ENCODE peak calls at places on chromosomes 1 and 21, in seven cellular contexts. Z is RWPE1, M is progenitor cell of endocrine pancreas, Y is NCI-H226, D is NCI-H2081, O is renal cortical epithelial cell, B is Panc1. L is an unnamed sample.

GRCh38 chr1:153540394-153541361 is at the start of gene S100A5:
- DNase-seq in D (no peak), B (no peak), M (no peak), O (peak), Y (peak), Z (no peak), L (no peak)

GRCh38 chr1:43531453-43531905 is 796 bp downstream of the PTPRF start:
- DNase-seq in M (peak), O (no peak), B (no peak), Y (peak), Z (peak), D (no peak), L (no peak)

GRCh38 chr1:46084553-46085448 is 47.6 kb downstream of the PIK3R3 start:
- DNase-seq in M (no peak), D (no peak), B (no peak), Y (no peak), O (peak), Z (peak), L (no peak)

GRCh38 chr1:244273845-244274619 is 177.7 kb downstream of the ADSS2 start:
- DNase-seq in B (no peak), O (peak), M (no peak), D (peak), Y (peak), Z (peak), L (peak)

GRCh38 chr1:62673629-62674028 is 14.6 kb downstream of the DOCK7 start:
- DNase-seq in O (no peak), Z (no peak), Y (no peak), B (no peak), D (no peak), M (no peak), L (no peak)

GRCh38 chr1:100037665-100038400 is 68.0 kb downstream of the SLC35A3 start:
- DNase-seq in D (peak), O (peak), Z (peak), Y (peak), B (no peak), M (peak), L (peak)

GRCh38 chr1:202416641-202417040 is 68.1 kb downstream of the PPP1R12B start:
- DNase-seq in D (no peak), M (no peak), Z (no peak), O (no peak), Y (no peak), B (no peak), L (no peak)

GRCh38 chr1:214439352-214440119 is 111.9 kb downstream of the PTPN14 start:
- DNase-seq in Z (peak), M (no peak), O (peak), Y (peak), D (peak), B (no peak), L (no peak)

GRCh38 chr1:46406881-46407608 is 12.9 kb downstream of the FAAH start:
- DNase-seq in B (no peak), Z (no peak), O (no peak), D (no peak), M (no peak), Y (no peak), L (peak)

GRCh38 chr1:204342310-204342709 is 17.4 kb downstream of the PLEKHA6 start:
- DNase-seq in O (no peak), D (no peak), B (no peak), Y (no peak), M (no peak), Z (no peak), L (no peak)

GRCh38 chr1:163163861-163164582 is 38.7 kb downstream of the RGS5 start:
- DNase-seq in Y (no peak), Z (no peak), D (peak), M (no peak), O (peak), B (no peak), L (no peak)

GRCh38 chr21:37607081-37607480 is 240.5 kb downstream of the DYRK1A start:
- DNase-seq in M (no peak), Z (no peak), Y (no peak), B (no peak), O (no peak), D (no peak), L (no peak)

GRCh38 chr1:158180741-158181576 is at the start of gene CD1D:
- DNase-seq in Y (no peak), Z (no peak), B (no peak), O (peak), M (peak), D (no peak), L (peak)

GRCh38 chr21:21463456-21463855 is 465.2 kb downstream of the NCAM2 start:
- DNase-seq in Y (no peak), M (no peak), O (peak), D (no peak), B (no peak), Z (no peak), L (no peak)

GRCh38 chr1:208268541-208269337 is 24.6 kb upstream of the PLXNA2 start:
- DNase-seq in Z (no peak), Y (no peak), B (no peak), O (no peak), D (no peak), M (no peak), L (no peak)

GRCh38 chr1:145729196-145729595 is 9.9 kb downstream of the CD160 start:
- DNase-seq in Y (no peak), D (no peak), Z (no peak), O (no peak), M (no peak), B (no peak), L (no peak)

GRCh38 chr1:22952694-22953391 is 19.8 kb downstream of the LACTBL1 start:
- DNase-seq in O (no peak), Z (no peak), Y (no peak), D (no peak), M (no peak), B (no peak), L (no peak)

GRCh38 chr1:245256528-245256927 is 101.7 kb downstream of the KIF26B start:
- DNase-seq in M (no peak), Z (no peak), O (no peak), D (no peak), Y (no peak), B (no peak), L (no peak)

GRCh38 chr1:7382971-7383370 is 388.1 kb upstream of the VAMP3 start:
- DNase-seq in Z (no peak), Y (no peak), D (no peak), B (no peak), O (no peak), M (no peak), L (no peak)

GRCh38 chr1:189619682-189620332 is 857.9 kb downstream of the BRINP3 start:
- DNase-seq in Y (peak), D (peak), Z (peak), B (peak), M (no peak), O (peak), L (no peak)

GRCh38 chr1:221715321-221716169 is 26.3 kb downstream of the DUSP10 start:
- DNase-seq in Z (no peak), B (no peak), M (no peak), O (peak), Y (no peak), D (peak), L (no peak)

GRCh38 chr1:55696181-55696580 is 481.0 kb upstream of the USP24 start:
- DNase-seq in B (no peak), M (no peak), Y (peak), D (no peak), O (peak), Z (peak), L (no peak)

GRCh38 chr1:112707217-112708001 is 482 bp upstream of the RHOC start:
- DNase-seq in O (peak), M (peak), D (peak), B (no peak), Y (peak), Z (peak), L (peak)

GRCh38 chr1:183827801-183828200 is 22.9 kb downstream of the RGL1 start:
- DNase-seq in D (no peak), Y (no peak), Z (no peak), O (peak), B (no peak), M (no peak), L (no peak)

GRCh38 chr1:26826261-26827201 is at the start of gene ZDHHC18:
- DNase-seq in M (peak), Y (peak), B (no peak), Z (peak), O (no peak), D (peak), L (peak)

GRCh38 chr1:112172294-112172882 is 182.9 kb upstream of the KCND3 start:
- DNase-seq in D (no peak), Y (peak), O (peak), B (no peak), Z (peak), M (peak), L (peak)

GRCh38 chr1:17348593-17349234 is 23.3 kb upstream of the PADI6 start:
- DNase-seq in M (no peak), Y (no peak), O (no peak), B (peak), Z (no peak), D (no peak), L (no peak)

GRCh38 chr1:1630965-1631792 is 794 bp upstream of the MMP23B start:
- DNase-seq in B (no peak), O (no peak), Y (no peak), Z (no peak), D (no peak), M (no peak), L (no peak)

GRCh38 chr1:154463512-154463990 is 38.5 kb upstream of the TDRD10 start:
- DNase-seq in Z (no peak), O (no peak), M (no peak), B (no peak), D (no peak), Y (no peak), L (no peak)

GRCh38 chr21:38505654-38506523 is 7.6 kb upstream of the ERG start:
- DNase-seq in Y (peak), O (peak), D (peak), B (peak), M (no peak), Z (peak), L (peak)

GRCh38 chr21:44047996-44048560 is 36.0 kb downstream of the TRAPPC10 start:
- DNase-seq in B (no peak), D (no peak), M (no peak), Y (no peak), Z (no peak), O (no peak), L (no peak)

GRCh38 chr21:34510148-34511142 is 1.6 kb downstream of the KCNE1 start:
- DNase-seq in O (peak), Y (peak), B (no peak), D (peak), Z (no peak), M (peak), L (peak)

GRCh38 chr1:114263343-114263742 is 109.7 kb upstream of the SYT6 start:
- DNase-seq in Z (no peak), O (no peak), D (no peak), Y (no peak), B (no peak), M (no peak), L (no peak)

GRCh38 chr1:204991342-204991844 is 51.6 kb upstream of the CNTN2 start:
- DNase-seq in Z (no peak), Y (no peak), D (peak), B (no peak), M (no peak), O (no peak), L (peak)

GRCh38 chr1:240649733-240650700 is 38.1 kb upstream of the GREM2 start:
- DNase-seq in Y (no peak), B (no peak), Z (no peak), O (no peak), M (no peak), D (no peak), L (no peak)

L was measured in neuronal stem cell.